ENCODE peak calls at places on chromosomes 2 and 18, in ten cellular contexts. H, A, S, X, T, K, O, P, M and R are unnamed samples.

GRCh38 chr2:37874470-37874869 is 50.6 kb upstream of the RMDN2 start:
- DNase-seq in H (no peak), A (no peak), S (no peak), X (no peak), T (no peak), K (no peak), O (no peak), P (no peak), M (no peak), R (no peak)

GRCh38 chr2:77488141-77488540 is 34.0 kb downstream of the LRRTM4 start:
- DNase-seq in H (no peak), A (no peak), S (no peak), X (no peak), T (no peak), K (no peak), O (no peak), P (no peak), M (no peak), R (no peak)

GRCh38 chr18:39647627-39648502 is 2082.3 kb upstream of the CELF4 start:
- DNase-seq in H (peak; percentile 62), A (no peak), S (peak; percentile 93), X (no peak), T (peak; percentile 36), K (no peak), O (no peak), P (no peak), M (no peak), R (no peak)

GRCh38 chr2:109335586-109336266 is 206.7 kb downstream of the SH3RF3 start:
- DNase-seq in H (no peak), A (no peak), S (no peak), X (no peak), T (no peak), K (no peak), O (no peak), P (no peak), M (peak; percentile 49), R (no peak)

GRCh38 chr2:40384714-40385113 is 67.2 kb downstream of the SLC8A1 start:
- DNase-seq in H (no peak), A (no peak), S (no peak), X (no peak), T (no peak), K (no peak), O (no peak), P (no peak), M (no peak), R (no peak)

GRCh38 chr18:52588916-52589315 is 248.9 kb downstream of the DCC start:
- DNase-seq in H (no peak), A (no peak), S (no peak), X (no peak), T (no peak), K (no peak), O (no peak), P (no peak), M (no peak), R (no peak)

GRCh38 chr2:180366481-180366880 is 359.4 kb upstream of the CWC22 start:
- DNase-seq in H (peak; percentile 12), A (no peak), S (no peak), X (no peak), T (no peak), K (no peak), O (no peak), P (no peak), M (no peak), R (no peak)

GRCh38 chr2:12419803-12420202 is 296.9 kb upstream of the TRIB2 start:
- DNase-seq in H (no peak), A (no peak), S (no peak), X (no peak), T (no peak), K (no peak), O (no peak), P (no peak), M (no peak), R (no peak)

GRCh38 chr2:8679567-8679826 is 2.4 kb upstream of the ID2 start:
- DNase-seq in H (no peak), A (no peak), S (no peak), X (no peak), T (no peak), K (no peak), O (no peak), P (no peak), M (no peak), R (no peak)

GRCh38 chr2:81395746-81396145 is 1091.2 kb upstream of the LRRTM1 start:
- DNase-seq in H (no peak), A (no peak), S (no peak), X (no peak), T (no peak), K (no peak), O (no peak), P (no peak), M (no peak), R (no peak)

GRCh38 chr18:63405986-63406385 is 16.3 kb downstream of the VPS4B start:
- DNase-seq in H (no peak), A (no peak), S (no peak), X (no peak), T (no peak), K (no peak), O (no peak), P (no peak), M (no peak), R (no peak)

GRCh38 chr2:64797881-64798590 is 144.3 kb upstream of the SERTAD2 start:
- DNase-seq in H (peak; percentile 54), A (no peak), S (peak; percentile 47), X (no peak), T (peak; percentile 64), K (no peak), O (no peak), P (no peak), M (no peak), R (peak; percentile 86)

GRCh38 chr2:74009577-74009976 is 24.9 kb downstream of the TET3 start:
- DNase-seq in H (no peak), A (no peak), S (no peak), X (no peak), T (no peak), K (no peak), O (no peak), P (no peak), M (no peak), R (no peak)

GRCh38 chr2:95077893-95078603 is 43.6 kb downstream of the MRPS5 start:
- DNase-seq in H (no peak), A (no peak), S (no peak), X (no peak), T (no peak), K (no peak), O (no peak), P (no peak), M (no peak), R (no peak)

GRCh38 chr2:227161947-227162346 is 2.1 kb downstream of the COL4A4 start:
- DNase-seq in H (no peak), A (no peak), S (no peak), X (no peak), T (no peak), K (no peak), O (no peak), P (no peak), M (no peak), R (no peak)

GRCh38 chr18:5543036-5543671 is 643 bp downstream of the EPB41L3 start:
- DNase-seq in H (no peak), A (no peak), S (no peak), X (no peak), T (no peak), K (no peak), O (no peak), P (no peak), M (no peak), R (peak; percentile 22)

GRCh38 chr18:8816233-8816632 is 110.9 kb downstream of the MTCL1 start:
- DNase-seq in H (no peak), A (no peak), S (no peak), X (no peak), T (no peak), K (no peak), O (no peak), P (no peak), M (no peak), R (no peak)

GRCh38 chr2:167212054-167212648 is 323.9 kb downstream of the XIRP2 start:
- DNase-seq in H (peak; percentile 52), A (no peak), S (peak; percentile 59), X (peak; percentile 21), T (peak; percentile 71), K (no peak), O (no peak), P (no peak), M (peak; percentile 33), R (peak; percentile 5)

GRCh38 chr2:157592983-157593382 is 35.7 kb downstream of the ACVR1C start:
- DNase-seq in H (no peak), A (no peak), S (no peak), X (no peak), T (no peak), K (no peak), O (no peak), P (no peak), M (no peak), R (peak; percentile 2)

GRCh38 chr18:55780591-55781071 is 192.6 kb upstream of the TCF4 start:
- DNase-seq in H (no peak), A (no peak), S (no peak), X (no peak), T (no peak), K (no peak), O (no peak), P (no peak), M (no peak), R (no peak)

GRCh38 chr2:27705851-27706622 is 42.3 kb downstream of the SLC4A1AP start:
- DNase-seq in H (peak; percentile 74), A (no peak), S (peak; percentile 60), X (no peak), T (peak; percentile 65), K (no peak), O (no peak), P (no peak), M (no peak), R (peak; percentile 86)

GRCh38 chr18:21490745-21491144 is 109.8 kb downstream of the ESCO1 start:
- DNase-seq in H (no peak), A (no peak), S (no peak), X (no peak), T (no peak), K (no peak), O (no peak), P (no peak), M (no peak), R (no peak)

GRCh38 chr2:150586858-150587257 is 99.4 kb upstream of the RND3 start:
- DNase-seq in H (no peak), A (no peak), S (no peak), X (no peak), T (peak; percentile 21), K (no peak), O (no peak), P (no peak), M (no peak), R (no peak)

GRCh38 chr18:33115917-33116316 is 324.6 kb downstream of the CCDC178 start:
- DNase-seq in H (no peak), A (no peak), S (no peak), X (no peak), T (peak; percentile 8), K (no peak), O (no peak), P (no peak), M (no peak), R (no peak)

GRCh38 chr2:60294901-60295590 is 258.4 kb downstream of the BCL11A start:
- DNase-seq in H (no peak), A (peak; percentile 56), S (no peak), X (no peak), T (peak; percentile 20), K (no peak), O (no peak), P (no peak), M (no peak), R (no peak)

GRCh38 chr18:48004577-48004976 is 74.1 kb upstream of the SMAD2 start:
- DNase-seq in H (no peak), A (no peak), S (peak; percentile 19), X (no peak), T (no peak), K (no peak), O (no peak), P (no peak), M (no peak), R (no peak)

GRCh38 chr2:20382965-20383800 is 32.5 kb upstream of the PUM2 start:
- DNase-seq in H (no peak), A (no peak), S (peak; percentile 2), X (no peak), T (no peak), K (no peak), O (no peak), P (no peak), M (no peak), R (no peak)

GRCh38 chr2:241201445-241202267 is 13.2 kb downstream of the ANO7 start:
- DNase-seq in H (no peak), A (no peak), S (no peak), X (no peak), T (no peak), K (no peak), O (no peak), P (no peak), M (no peak), R (no peak)